ENCODE peak calls at places on chromosomes 2 and 18, in seven cellular contexts. One of them, this sample, is unnamed.

GRCh38 chr2:188291142-188291616 is 495 bp upstream of the GULP1 start:
- DNase-seq in K562: peak; percentile 67
- DNase-seq in fibroblast of lung: peak; percentile 51
- DNase-seq in HepG2: no peak
- DNase-seq in osteoblast: peak; percentile 42
- DNase-seq in psoas muscle: no peak
- DNase-seq in PC-9: peak; percentile 13
- DNase-seq in this sample: peak; percentile 66

GRCh38 chr18:68763082-68763481 is 34.8 kb upstream of the CCDC102B start:
- DNase-seq in PC-9: no peak
- DNase-seq in fibroblast of lung: no peak
- DNase-seq in osteoblast: peak; percentile 37
- DNase-seq in psoas muscle: no peak
- DNase-seq in K562: no peak
- DNase-seq in HepG2: no peak
- DNase-seq in this sample: no peak

GRCh38 chr2:85437488-85438290 is 19.2 kb downstream of the SH2D6 start:
- DNase-seq in psoas muscle: peak; percentile 95
- DNase-seq in HepG2: no peak
- DNase-seq in K562: peak; percentile 85
- DNase-seq in PC-9: peak; percentile 74
- DNase-seq in osteoblast: peak; percentile 99
- DNase-seq in fibroblast of lung: peak; percentile 93
- DNase-seq in this sample: peak; percentile 79

GRCh38 chr2:225556461-225556860 is 157.0 kb downstream of the NYAP2 start:
- DNase-seq in PC-9: no peak
- DNase-seq in psoas muscle: no peak
- DNase-seq in fibroblast of lung: no peak
- DNase-seq in osteoblast: no peak
- DNase-seq in HepG2: no peak
- DNase-seq in K562: no peak
- DNase-seq in this sample: peak; percentile 7

GRCh38 chr2:86031151-86031550 is 74.5 kb downstream of the POLR1A start:
- DNase-seq in fibroblast of lung: no peak
- DNase-seq in K562: no peak
- DNase-seq in psoas muscle: peak; percentile 14
- DNase-seq in osteoblast: no peak
- DNase-seq in HepG2: no peak
- DNase-seq in PC-9: no peak
- DNase-seq in this sample: no peak

GRCh38 chr2:68466361-68466777 is 725 bp downstream of the FBXO48 start:
- DNase-seq in psoas muscle: no peak
- DNase-seq in PC-9: peak; percentile 19
- DNase-seq in osteoblast: peak; percentile 61
- DNase-seq in HepG2: peak; percentile 15
- DNase-seq in fibroblast of lung: peak; percentile 45
- DNase-seq in K562: peak; percentile 38
- DNase-seq in this sample: peak; percentile 35

GRCh38 chr2:5914831-5915611 is 222.8 kb downstream of the SOX11 start:
- DNase-seq in PC-9: no peak
- DNase-seq in osteoblast: no peak
- DNase-seq in K562: no peak
- DNase-seq in psoas muscle: no peak
- DNase-seq in HepG2: no peak
- DNase-seq in fibroblast of lung: peak; percentile 78
- DNase-seq in this sample: peak; percentile 97

GRCh38 chr2:61634512-61634911 is 96.4 kb upstream of the XPO1 start:
- DNase-seq in K562: no peak
- DNase-seq in HepG2: no peak
- DNase-seq in psoas muscle: no peak
- DNase-seq in fibroblast of lung: no peak
- DNase-seq in osteoblast: no peak
- DNase-seq in PC-9: no peak
- DNase-seq in this sample: no peak

GRCh38 chr2:214311931-214312749 is 98.7 kb upstream of the VWC2L start:
- DNase-seq in PC-9: no peak
- DNase-seq in K562: no peak
- DNase-seq in HepG2: no peak
- DNase-seq in psoas muscle: no peak
- DNase-seq in osteoblast: no peak
- DNase-seq in fibroblast of lung: no peak
- DNase-seq in this sample: no peak

GRCh38 chr2:239715606-239716005 is 309.5 kb downstream of the NDUFA10 start:
- DNase-seq in HepG2: no peak
- DNase-seq in psoas muscle: no peak
- DNase-seq in PC-9: no peak
- DNase-seq in fibroblast of lung: no peak
- DNase-seq in K562: no peak
- DNase-seq in osteoblast: no peak
- DNase-seq in this sample: no peak

GRCh38 chr2:18154259-18154658 is 275.8 kb downstream of the KCNS3 start:
- DNase-seq in HepG2: no peak
- DNase-seq in K562: no peak
- DNase-seq in PC-9: peak; percentile 25
- DNase-seq in psoas muscle: no peak
- DNase-seq in osteoblast: no peak
- DNase-seq in fibroblast of lung: no peak
- DNase-seq in this sample: no peak

GRCh38 chr18:31574359-31574758 is 17.3 kb upstream of the TTR start:
- DNase-seq in K562: no peak
- DNase-seq in PC-9: no peak
- DNase-seq in psoas muscle: no peak
- DNase-seq in HepG2: no peak
- DNase-seq in osteoblast: peak; percentile 19
- DNase-seq in fibroblast of lung: no peak
- DNase-seq in this sample: no peak

GRCh38 chr2:168571061-168571460 is 115.0 kb downstream of the CERS6 start:
- DNase-seq in psoas muscle: no peak
- DNase-seq in PC-9: no peak
- DNase-seq in HepG2: no peak
- DNase-seq in fibroblast of lung: peak; percentile 31
- DNase-seq in K562: no peak
- DNase-seq in osteoblast: no peak
- DNase-seq in this sample: no peak

GRCh38 chr2:112321375-112322320 is 46.3 kb downstream of the ZC3H6 start:
- DNase-seq in osteoblast: peak; percentile 65
- DNase-seq in fibroblast of lung: no peak
- DNase-seq in HepG2: no peak
- DNase-seq in psoas muscle: no peak
- DNase-seq in K562: no peak
- DNase-seq in PC-9: no peak
- DNase-seq in this sample: no peak
- H3K4me3 ChIP-seq in osteoblast: no peak overlapping the region
- H3K4me3 ChIP-seq in fibroblast of lung: no peak overlapping the region
- H3K4me3 ChIP-seq in HepG2: no peak overlapping the region
- H3K4me3 ChIP-seq in psoas muscle: no peak overlapping the region
- H3K4me3 ChIP-seq in K562: no peak overlapping the region
- H3K4me3 ChIP-seq in PC-9: no peak overlapping the region
- H3K4me3 ChIP-seq in this sample: no peak overlapping the region

GRCh38 chr2:171086352-171087290 is 74.1 kb downstream of the TLK1 start:
- DNase-seq in osteoblast: peak; percentile 62
- DNase-seq in K562: peak; percentile 75
- DNase-seq in fibroblast of lung: peak; percentile 73
- DNase-seq in HepG2: peak; percentile 65
- DNase-seq in psoas muscle: no peak
- DNase-seq in PC-9: peak; percentile 52
- DNase-seq in this sample: peak; percentile 91
- H3K27ac ChIP-seq in osteoblast: peak overlapping the region; percentile 13
- H3K27ac ChIP-seq in K562: peak overlapping the region; percentile 19
- H3K27ac ChIP-seq in fibroblast of lung: no peak overlapping the region
- H3K27ac ChIP-seq in HepG2: peak overlapping the region; percentile 0
- H3K27ac ChIP-seq in psoas muscle: no peak overlapping the region
- H3K27ac ChIP-seq in PC-9: no peak overlapping the region
- H3K27ac ChIP-seq in this sample: no peak overlapping the region

DNA sequence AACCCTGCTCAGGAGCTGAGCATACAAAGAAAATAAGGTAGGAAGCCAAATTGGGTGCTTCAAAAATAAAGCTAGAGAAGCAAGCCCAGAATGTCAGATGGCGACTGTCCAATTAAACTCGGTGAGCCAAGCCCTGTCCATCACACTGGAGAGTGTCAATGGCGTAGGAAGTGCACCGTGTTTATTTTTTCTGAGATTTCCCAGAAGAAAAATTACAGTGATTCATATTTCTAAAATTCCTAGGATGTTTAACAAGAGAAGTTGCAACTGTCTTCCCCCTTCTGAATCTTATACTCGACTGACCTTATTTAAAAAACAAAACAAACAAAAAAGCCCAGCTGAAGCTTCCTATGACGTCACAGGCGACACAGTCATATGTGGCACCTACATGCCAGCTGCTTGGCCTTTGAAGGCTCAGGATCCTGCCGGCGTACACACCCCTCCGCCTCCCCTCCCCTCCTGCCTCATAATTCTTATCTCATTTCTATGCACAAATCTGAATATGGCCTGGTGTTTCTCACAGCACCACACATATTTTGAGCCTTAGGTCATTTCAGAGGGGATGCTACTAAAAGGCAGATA is 60.8 kb downstream of the MBP start:
- DNase-seq in psoas muscle: no peak
- DNase-seq in HepG2: no peak
- DNase-seq in fibroblast of lung: peak; percentile 99
- DNase-seq in K562: no peak
- DNase-seq in PC-9: peak; percentile 55
- DNase-seq in osteoblast: no peak
- DNase-seq in this sample: no peak
- H3K4me3 ChIP-seq in psoas muscle: no peak overlapping the region
- H3K4me3 ChIP-seq in HepG2: no peak overlapping the region
- H3K4me3 ChIP-seq in fibroblast of lung: no peak overlapping the region
- H3K4me3 ChIP-seq in K562: no peak overlapping the region
- H3K4me3 ChIP-seq in PC-9: no peak overlapping the region
- H3K4me3 ChIP-seq in osteoblast: no peak overlapping the region
- H3K4me3 ChIP-seq in this sample: no peak overlapping the region

GRCh38 chr18:335741-336140 is 67.9 kb upstream of the THOC1 start:
- DNase-seq in osteoblast: no peak
- DNase-seq in psoas muscle: no peak
- DNase-seq in HepG2: no peak
- DNase-seq in K562: no peak
- DNase-seq in fibroblast of lung: no peak
- DNase-seq in PC-9: no peak
- DNase-seq in this sample: no peak
- H3K27ac ChIP-seq in osteoblast: no peak overlapping the region
- H3K27ac ChIP-seq in psoas muscle: no peak overlapping the region
- H3K27ac ChIP-seq in HepG2: no peak overlapping the region
- H3K27ac ChIP-seq in K562: no peak overlapping the region
- H3K27ac ChIP-seq in fibroblast of lung: no peak overlapping the region
- H3K27ac ChIP-seq in PC-9: no peak overlapping the region
- H3K27ac ChIP-seq in this sample: no peak overlapping the region